ENCODE peak calls at places on chromosomes 6 and 20, in ten cellular contexts. Q is occipital lobe; G is effector CD4-positive, alpha-beta T cell; W is RWPE1; M is sciatic nerve; S is esophagus squamous epithelium; Y is heart left ventricle; J is fibroblast of mammary gland; R is hepatocyte; V is CD4-positive, alpha-beta memory T cell. E is an unnamed sample.

GRCh38 chr20:40457404-40457803 is 231.6 kb downstream of the MAFB start:
- DNase-seq in Y (no peak), M (no peak), S (no peak), Q (no peak), J (no peak), R (no peak), G (no peak), V (no peak), W (no peak), E (no peak)

GRCh38 chr20:48828734-48829460 is 1.1 kb upstream of the PREX1 start:
- DNase-seq in W (no peak), J (no peak), Q (no peak), Y (no peak), S (no peak), G (no peak), V (no peak), R (no peak), M (no peak), E (no peak)

GRCh38 chr6:130365166-130366010 is 429 bp upstream of the TMEM200A start:
- DNase-seq in M (peak; percentile 83), Y (peak; percentile 36), V (peak; percentile 36), S (no peak), Q (no peak), J (peak; percentile 63), W (peak; percentile 50), R (peak; percentile 88), G (peak; percentile 17), E (peak; percentile 60)

GRCh38 chr6:167779123-167779992 is 47.4 kb upstream of the AFDN start:
- DNase-seq in W (no peak), R (no peak), S (no peak), G (no peak), Q (no peak), V (no peak), M (no peak), Y (no peak), J (no peak), E (no peak)

GRCh38 chr6:144434308-144434990 is 149.3 kb downstream of the UTRN start:
- DNase-seq in M (no peak), V (no peak), S (no peak), Y (no peak), R (no peak), Q (no peak), J (peak; percentile 85), G (no peak), W (peak; percentile 37), E (peak; percentile 18)

GRCh38 chr20:23832775-23833508 is 6.4 kb upstream of the CST2 start:
- DNase-seq in M (no peak), S (no peak), G (no peak), Q (no peak), Y (no peak), V (no peak), W (no peak), J (peak; percentile 33), R (no peak), E (no peak)

GRCh38 chr20:33359399-33360261 is 41.7 kb downstream of the CDK5RAP1 start:
- DNase-seq in S (no peak), R (no peak), Y (no peak), W (no peak), V (no peak), M (no peak), G (no peak), Q (no peak), J (no peak), E (peak; percentile 43)

GRCh38 chr6:1497593-1498105 is 108.3 kb downstream of the FOXF2 start:
- DNase-seq in G (no peak), W (no peak), Q (no peak), S (no peak), Y (no peak), R (no peak), M (no peak), V (no peak), J (no peak), E (no peak)

GRCh38 chr6:19413323-19413722 is 423.8 kb upstream of the ID4 start:
- DNase-seq in W (peak; percentile 46), V (no peak), R (no peak), G (no peak), J (peak; percentile 89), Y (no peak), Q (no peak), M (no peak), S (no peak), E (no peak)

GRCh38 chr6:160260283-160261119 is 1.9 kb upstream of the SLC22A2 start:
- DNase-seq in W (no peak), Q (no peak), M (no peak), Y (no peak), R (peak; percentile 55), G (no peak), S (no peak), V (no peak), J (peak; percentile 4), E (no peak)